ENCODE peak calls at places on chromosomes 7 and 10, in five cellular contexts. W is aorta, P is suprapubic skin, I is IMR-90, E is cardiac muscle cell. B is an unnamed sample.

GRCh38 chr10:63375458-63375857 is 90.3 kb downstream of the JMJD1C start:
- DNase-seq in W (no peak), P (no peak), I (no peak), E (no peak), B (no peak)

GRCh38 chr10:88728107-88728763 is 22.2 kb downstream of the LIPK start:
- DNase-seq in W (peak; percentile 71), P (no peak), I (no peak), E (no peak), B (no peak)

GRCh38 chr7:38244516-38244915 is 28.9 kb downstream of the TARP start:
- DNase-seq in W (no peak), P (no peak), I (no peak), E (no peak), B (no peak)

GRCh38 chr10:8594176-8594575 is 539.7 kb downstream of the GATA3 start:
- DNase-seq in W (no peak), P (no peak), I (no peak), E (no peak), B (no peak)

GRCh38 chr7:64775289-64775688 is 18.9 kb upstream of the ZNF138 start:
- DNase-seq in W (no peak), P (no peak), I (peak; percentile 7), E (no peak), B (no peak)

GRCh38 chr10:61662794-61663259 is at the start of gene CABCOCO1:
- DNase-seq in W (peak; percentile 91), P (peak; percentile 67), I (peak; percentile 32), E (peak; percentile 87), B (peak; percentile 47)

GRCh38 chr10:74187237-74187636 is 36.2 kb downstream of the ADK start:
- DNase-seq in W (no peak), P (no peak), I (no peak), E (no peak), B (no peak)

GRCh38 chr7:954330-955238 is at the start of gene ADAP1:
- DNase-seq in W (peak; percentile 84), P (peak; percentile 56), I (peak; percentile 47), E (peak; percentile 77), B (peak; percentile 30)

GRCh38 chr7:75813084-75813483 is 522 bp downstream of the CCL24 start:
- DNase-seq in W (no peak), P (no peak), I (peak; percentile 58), E (no peak), B (no peak)

GRCh38 chr7:102433319-102434038 is at the start of gene ORAI2:
- DNase-seq in W (peak; percentile 95), P (peak; percentile 83), I (peak; percentile 59), E (peak; percentile 84), B (peak; percentile 27)

GRCh38 chr7:77657427-77658331 is 38.6 kb upstream of the RSBN1L start:
- DNase-seq in W (no peak), P (no peak), I (peak; percentile 43), E (peak; percentile 57), B (no peak)

GRCh38 chr10:132737390-132738048 is 48.4 kb downstream of the NKX6-2 start:
- DNase-seq in W (no peak), P (no peak), I (no peak), E (no peak), B (no peak)

GRCh38 chr10:58963101-58963534 is 213.3 kb upstream of the PHYHIPL start:
- DNase-seq in W (no peak), P (no peak), I (no peak), E (peak; percentile 34), B (no peak)

GRCh38 chr10:80509403-80510161 is 28.1 kb upstream of the SH2D4B start:
- DNase-seq in W (peak; percentile 74), P (no peak), I (peak; percentile 81), E (no peak), B (peak; percentile 82)

GRCh38 chr10:51760864-51761263 is 61.5 kb upstream of the CSTF2T start:
- DNase-seq in W (no peak), P (no peak), I (no peak), E (no peak), B (no peak)

GRCh38 chr7:51160990-51161615 is 155.5 kb downstream of the COBL start:
- DNase-seq in W (peak; percentile 83), P (peak; percentile 72), I (peak; percentile 68), E (peak; percentile 81), B (peak; percentile 30)

GRCh38 chr10:77117501-77117900 is 520.1 kb downstream of the KCNMA1 start:
- DNase-seq in W (no peak), P (no peak), I (peak; percentile 22), E (no peak), B (no peak)

GRCh38 chr7:44368885-44369284 is 43.5 kb upstream of the CAMK2B start:
- DNase-seq in W (no peak), P (no peak), I (no peak), E (no peak), B (no peak)

GRCh38 chr10:30911303-30911863 is 120.3 kb downstream of the ZNF438 start:
- DNase-seq in W (no peak), P (no peak), I (no peak), E (peak; percentile 28), B (no peak)

GRCh38 chr10:102835007-102835482 is 2.2 kb downstream of the CYP17A1 start:
- DNase-seq in W (peak; percentile 87), P (peak; percentile 79), I (peak; percentile 71), E (peak; percentile 90), B (peak; percentile 34)

GRCh38 chr7:101362334-101363195 is at the start of gene COL26A1:
- DNase-seq in W (peak; percentile 83), P (no peak), I (no peak), E (peak; percentile 82), B (no peak)

GRCh38 chr7:137642467-137642866 is 204.3 kb downstream of the DGKI start:
- DNase-seq in W (no peak), P (no peak), I (peak; percentile 69), E (no peak), B (peak; percentile 75)

GRCh38 chr7:77753173-77753572 is 45.1 kb downstream of the TMEM60 start:
- DNase-seq in W (no peak), P (no peak), I (no peak), E (no peak), B (no peak)

GRCh38 chr7:6558837-6559236 is 7.6 kb upstream of the GRID2IP start:
- DNase-seq in W (no peak), P (no peak), I (peak; percentile 21), E (peak; percentile 53), B (no peak)

GRCh38 chr10:5319863-5320262 is 44.9 kb upstream of the UCN3 start:
- DNase-seq in W (no peak), P (no peak), I (no peak), E (no peak), B (no peak)

GRCh38 chr10:26622891-26623290 is 74.6 kb upstream of the PDSS1 start:
- DNase-seq in W (no peak), P (no peak), I (no peak), E (no peak), B (no peak)

GRCh38 chr10:5812283-5813090 is 747 bp downstream of the GDI2 start:
- DNase-seq in W (peak; percentile 86), P (peak; percentile 77), I (no peak), E (peak; percentile 55), B (no peak)

GRCh38 chr10:28411648-28412047 is 108.8 kb upstream of the MPP7 start:
- DNase-seq in W (no peak), P (no peak), I (no peak), E (no peak), B (no peak)

GRCh38 chr7:29414216-29414615 is 149.4 kb upstream of the PRR15 start:
- DNase-seq in W (no peak), P (no peak), I (no peak), E (no peak), B (no peak)

GRCh38 chr7:42549212-42549611 is 312.2 kb upstream of the GLI3 start:
- DNase-seq in W (no peak), P (no peak), I (no peak), E (no peak), B (no peak)

GRCh38 chr7:42549866-42550485 is 313.0 kb upstream of the GLI3 start:
- DNase-seq in W (no peak), P (no peak), I (no peak), E (no peak), B (no peak)

GRCh38 chr7:42545049-42545724 is 308.2 kb upstream of the GLI3 start:
- DNase-seq in W (no peak), P (no peak), I (no peak), E (no peak), B (no peak)

GRCh38 chr7:42552227-42552626 is 315.2 kb upstream of the GLI3 start:
- DNase-seq in W (no peak), P (no peak), I (no peak), E (no peak), B (no peak)

GRCh38 chr7:42550706-42551470 is 313.9 kb upstream of the GLI3 start:
- DNase-seq in W (no peak), P (no peak), I (no peak), E (no peak), B (no peak)
- H3K9me3 ChIP-seq in W (peaks cover 3% of the 10 kb centered on the region), P (peaks cover 12% of the 10 kb centered on the region), I (no peaks in the 10 kb centered on the region), E (peaks cover 5% of the 10 kb centered on the region), B (peaks cover 9% of the 10 kb centered on the region)

DNA sequence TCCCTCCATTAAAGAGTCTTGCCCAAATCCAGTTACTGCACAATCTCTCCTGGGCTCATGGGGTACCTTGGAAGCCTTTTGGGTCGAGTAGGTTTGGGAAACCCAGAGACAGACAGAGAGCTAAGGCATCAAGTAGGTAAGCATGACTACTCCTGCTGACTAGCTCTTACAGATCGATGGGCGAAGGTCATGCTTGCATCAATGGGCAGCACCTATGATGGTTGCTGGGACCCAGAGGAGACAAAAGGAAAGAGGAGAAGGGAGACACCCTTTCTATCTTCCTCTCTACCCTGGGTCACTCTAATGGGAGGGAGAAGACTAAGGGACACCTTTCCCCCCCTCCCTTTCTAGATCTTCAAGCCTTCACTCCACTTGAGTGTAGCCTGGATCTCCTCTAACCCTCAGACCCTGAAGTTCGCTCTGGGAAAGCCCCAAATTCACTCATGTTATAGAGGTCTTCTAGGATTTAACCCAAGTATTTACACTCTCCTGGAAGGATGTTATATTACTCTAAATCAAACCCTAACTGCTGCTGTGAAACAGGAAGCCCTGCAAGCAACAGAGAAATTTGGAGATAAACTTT is 31.6 kb upstream of the ZNF746 start:
- DNase-seq in W (no peak), P (no peak), I (peak; percentile 2), E (peak; percentile 9), B (peak; percentile 8)
- H3K9me3 ChIP-seq in W (peaks cover 21% of the 10 kb centered on the region), P (peaks cover 49% of the 10 kb centered on the region), I (peaks cover 33% of the 10 kb centered on the region), E (no peaks in the 10 kb centered on the region), B (peaks cover 18% of the 10 kb centered on the region)

GRCh38 chr10:18565006-18565405 is 86.4 kb downstream of the NSUN6 start:
- DNase-seq in W (no peak), P (no peak), I (no peak), E (no peak), B (no peak)
- H3K9me3 ChIP-seq in W (no peaks in the 10 kb centered on the region), P (peaks cover 14% of the 10 kb centered on the region), I (no peaks in the 10 kb centered on the region), E (no peaks in the 10 kb centered on the region), B (peaks cover 13% of the 10 kb centered on the region)

GRCh38 chr7:56639173-56639746 is 493.0 kb downstream of the ZNF479 start:
- DNase-seq in W (no peak), P (no peak), I (no peak), E (no peak), B (no peak)
- H3K9me3 ChIP-seq in W (peaks cover 9% of the 10 kb centered on the region), P (peaks cover 54% of the 10 kb centered on the region), I (peaks cover 29% of the 10 kb centered on the region), E (peaks cover 3% of the 10 kb centered on the region), B (peaks cover 15% of the 10 kb centered on the region)

DNA sequence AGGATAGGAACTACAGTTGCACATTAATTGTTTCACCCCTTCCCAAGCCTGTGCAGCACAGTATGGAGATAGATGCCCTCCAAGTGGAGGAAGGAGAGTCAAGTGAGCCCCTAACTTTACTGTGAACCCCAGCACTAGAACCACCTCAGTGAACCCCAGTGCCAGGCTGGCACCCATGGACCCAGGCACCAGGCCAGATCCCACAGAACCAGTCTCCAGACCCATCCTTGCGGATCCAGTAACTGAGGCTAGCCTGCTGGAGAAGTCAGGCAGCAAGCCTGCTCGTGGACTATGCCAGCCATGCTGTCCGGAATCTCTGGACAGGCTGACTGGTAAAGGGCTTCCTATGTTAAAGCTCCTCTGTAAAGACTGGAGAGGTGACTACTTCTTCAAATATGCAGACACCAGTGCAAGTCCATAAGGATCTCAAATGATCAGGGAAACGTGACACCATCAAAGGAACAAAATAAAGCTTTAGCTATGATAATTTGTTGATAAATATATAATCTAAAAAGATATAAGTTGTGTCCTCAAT is 27.7 kb downstream of the SHOC2 start:
- DNase-seq in W (no peak), P (no peak), I (peak; percentile 63), E (no peak), B (peak; percentile 48)
- H3K9me3 ChIP-seq in W (no peaks in the 10 kb centered on the region), P (no peaks in the 10 kb centered on the region), I (no peaks in the 10 kb centered on the region), E (no peaks in the 10 kb centered on the region), B (no peaks in the 10 kb centered on the region)

B was measured in astrocyte.